ENCODE peak calls at places on chromosomes 11 and 22, in seven cellular contexts. K is SK-N-SH; P is adrenal gland; X is nephron progenitor cell; G is activated CD8-positive, alpha-beta T cell treated with anti-CD3 and anti-CD28 coated beads for 36 hours; I is Calu3; O is fibroblast of pulmonary artery. U is an unnamed sample.

GRCh38 chr11:27552356-27552755 is 45.8 kb upstream of the LIN7C start:
- DNase-seq in K (no peak), P (no peak), X (no peak), G (no peak), I (no peak), O (no peak), U (no peak)

GRCh38 chr11:27209562-27210005 is 153.4 kb downstream of the CCDC34 start:
- DNase-seq in K (no peak), P (peak; percentile 41), X (no peak), G (no peak), I (peak; percentile 81), O (peak; percentile 92), U (no peak)

GRCh38 chr11:84398017-84398626 is 1112.0 kb upstream of the CCDC90B start:
- DNase-seq in K (peak; percentile 28), P (peak; percentile 21), X (no peak), G (no peak), I (peak; percentile 7), O (peak; percentile 66), U (no peak)

GRCh38 chr11:94740975-94741707 is 27.0 kb upstream of the AMOTL1 start:
- DNase-seq in K (peak; percentile 82), P (peak; percentile 31), X (peak; percentile 40), G (peak; percentile 5), I (peak; percentile 20), O (peak; percentile 67), U (peak; percentile 47)

GRCh38 chr11:126410649-126411048 is 55.2 kb downstream of the ST3GAL4 start:
- DNase-seq in K (no peak), P (no peak), X (no peak), G (no peak), I (no peak), O (no peak), U (no peak)

GRCh38 chr11:69449320-69450063 is 32.0 kb upstream of the LINC01488 start:
- DNase-seq in K (peak; percentile 90), P (peak; percentile 59), X (no peak), G (no peak), I (peak; percentile 82), O (peak; percentile 50), U (no peak)

GRCh38 chr22:36398602-36399472 is 11.1 kb upstream of the MYH9 start:
- DNase-seq in K (no peak), P (no peak), X (no peak), G (no peak), I (peak; percentile 44), O (peak; percentile 86), U (no peak)

GRCh38 chr11:108788565-108789199 is 123.8 kb downstream of the DDX10 start:
- DNase-seq in K (no peak), P (peak; percentile 18), X (no peak), G (no peak), I (peak; percentile 6), O (peak; percentile 66), U (no peak)

GRCh38 chr22:25077964-25078363 is 121.7 kb upstream of the CRYBB3 start:
- DNase-seq in K (no peak), P (no peak), X (no peak), G (no peak), I (no peak), O (no peak), U (no peak)

GRCh38 chr11:14565845-14566244 is 45.7 kb upstream of the PSMA1 start:
- DNase-seq in K (no peak), P (no peak), X (no peak), G (no peak), I (no peak), O (no peak), U (no peak)

GRCh38 chr11:59865031-59865430 is 1.3 kb downstream of the TCN1 start:
- DNase-seq in K (no peak), P (no peak), X (no peak), G (no peak), I (peak; percentile 44), O (peak; percentile 69), U (no peak)

GRCh38 chr11:88680806-88681205 is 343.3 kb upstream of the CTSC start:
- DNase-seq in K (no peak), P (no peak), X (no peak), G (no peak), I (no peak), O (peak; percentile 35), U (no peak)

GRCh38 chr22:38026130-38027111 is 30.8 kb upstream of the PICK1 start:
- DNase-seq in K (peak; percentile 26), P (no peak), X (no peak), G (no peak), I (no peak), O (no peak), U (no peak)

DNA sequence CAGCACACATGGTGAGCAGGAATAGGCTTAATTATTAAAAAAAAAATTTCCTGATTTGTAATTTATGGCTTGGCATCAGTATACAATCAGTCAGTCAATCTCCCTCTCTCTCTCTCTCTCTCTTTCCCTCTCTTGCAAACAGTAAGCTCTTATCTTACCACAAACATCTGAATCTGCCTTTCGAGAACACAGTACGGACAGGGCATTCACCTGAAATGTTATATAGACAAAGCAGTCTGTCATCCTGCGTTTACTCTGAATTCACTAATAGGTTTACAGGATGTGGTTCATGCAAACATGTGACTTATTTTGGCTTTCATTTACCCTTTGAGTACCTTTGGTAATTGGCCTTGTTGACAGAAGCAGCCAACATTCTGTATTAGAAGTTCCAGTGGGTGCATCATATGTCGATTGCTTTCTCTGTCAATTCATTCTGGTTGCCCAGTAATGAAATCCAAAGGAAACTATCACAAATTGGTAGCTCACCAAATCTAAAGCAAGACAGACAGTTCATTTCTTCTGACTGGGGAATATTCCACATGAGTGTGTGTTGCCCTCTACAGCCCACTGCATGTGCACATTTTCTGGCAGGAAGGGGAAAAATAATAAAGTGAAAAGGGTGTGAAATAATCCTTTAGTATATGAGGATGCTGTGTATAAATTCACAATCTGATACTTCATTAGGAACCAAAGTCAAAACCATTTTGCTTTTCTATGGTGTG is 1058.2 kb downstream of the LRRC4C start:
- DNase-seq in K (no peak), P (no peak), X (no peak), G (no peak), I (no peak), O (no peak), U (no peak)
- TF ChIP-seq CTCF in K (peak; percentile 21), P (no peak), X (no peak), G (no peak), I (no peak), O (no peak), U (no peak)

GRCh38 chr11:102798012-102798746 is at the start of gene MMP1:
- DNase-seq in K (no peak), P (no peak), X (no peak), G (no peak), I (no peak), O (peak; percentile 50), U (no peak)

GRCh38 chr11:102791271-102792036 is 6.5 kb downstream of the MMP1 start:
- DNase-seq in K (no peak), P (no peak), X (no peak), G (no peak), I (no peak), O (no peak), U (no peak)

GRCh38 chr11:102793677-102794290 is 4.2 kb downstream of the MMP1 start:
- DNase-seq in K (no peak), P (no peak), X (no peak), G (no peak), I (no peak), O (no peak), U (no peak)

GRCh38 chr11:102792604-102793003 is 5.4 kb downstream of the MMP1 start:
- DNase-seq in K (no peak), P (no peak), X (no peak), G (no peak), I (no peak), O (no peak), U (no peak)

DNA sequence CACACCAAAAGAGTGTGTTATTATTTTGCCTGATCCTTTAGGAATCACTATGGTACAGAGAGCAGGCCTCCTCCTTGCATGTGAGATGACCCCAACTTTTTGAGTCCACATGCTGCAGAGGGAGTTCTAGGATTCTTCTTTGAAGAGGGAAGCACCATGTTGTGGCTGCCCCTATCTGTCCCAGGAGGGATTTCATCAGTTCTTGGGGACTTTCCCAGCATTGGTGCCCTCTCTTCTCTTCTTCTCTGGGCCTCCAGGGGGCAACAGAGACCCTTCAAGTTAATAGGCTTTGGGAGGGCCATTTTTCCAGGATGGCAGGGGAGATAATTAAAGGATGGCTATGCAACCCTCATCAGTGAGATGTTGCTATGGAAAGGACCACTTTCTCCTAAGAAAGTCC is 3.6 kb downstream of the MMP1 start:
- DNase-seq in K (peak; percentile 15), P (no peak), X (peak; percentile 6), G (peak; percentile 60), I (peak; percentile 33), O (peak; percentile 42), U (peak; percentile 32)
- TF ChIP-seq CTCF in K (peak; percentile 60), P (no peak), X (peak; percentile 33), G (peak; percentile 52), I (peak; percentile 28), O (peak; percentile 53), U (peak; percentile 24)

GRCh38 chr11:60968223-60968622 is 3.3 kb upstream of the CD6 start:
- DNase-seq in K (no peak), P (no peak), X (no peak), G (no peak), I (no peak), O (no peak), U (no peak)
- TF ChIP-seq CTCF in K (no peak), P (no peak), X (no peak), G (no peak), I (no peak), O (no peak), U (no peak)

GRCh38 chr22:30626413-30626812 is 9.2 kb upstream of the SLC35E4 start:
- DNase-seq in K (no peak), P (no peak), X (no peak), G (no peak), I (no peak), O (no peak), U (no peak)
- TF ChIP-seq CTCF in K (no peak), P (no peak), X (no peak), G (no peak), I (no peak), O (no peak), U (no peak)

DNA sequence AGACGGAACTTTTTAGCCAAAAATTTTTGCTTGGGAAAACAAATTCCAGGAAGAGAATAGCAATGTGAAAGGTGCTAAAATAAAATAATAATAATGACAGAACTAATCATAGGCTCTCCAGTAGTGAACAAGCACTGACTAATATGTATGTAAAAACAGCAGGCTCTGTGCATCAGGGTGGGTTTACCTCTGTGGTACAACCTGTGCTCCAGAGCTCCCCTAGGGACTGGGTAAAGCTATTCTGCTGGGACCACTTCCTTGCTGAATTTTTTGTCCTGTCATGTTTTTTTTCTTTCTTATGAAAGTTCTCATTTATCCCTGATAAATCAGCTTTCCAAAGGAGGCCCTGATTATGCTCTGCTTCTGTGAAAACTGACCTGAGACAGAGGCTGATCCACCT is 18.8 kb downstream of the LUZP2 start:
- DNase-seq in K (no peak), P (no peak), X (no peak), G (no peak), I (no peak), O (no peak), U (no peak)
- TF ChIP-seq CTCF in K (no peak), P (no peak), X (no peak), G (no peak), I (no peak), O (no peak), U (no peak)

GRCh38 chr22:30649430-30650007 is 13.9 kb downstream of the SLC35E4 start:
- DNase-seq in K (no peak), P (peak; percentile 66), X (no peak), G (peak; percentile 94), I (peak; percentile 89), O (peak; percentile 66), U (peak; percentile 82)
- TF ChIP-seq CTCF in K (peak; percentile 44), P (no peak), X (no peak), G (peak; percentile 59), I (peak; percentile 16), O (no peak), U (no peak)